ENCODE peak calls at places on chromosomes 5 and 9, in seven cellular contexts. U is A549, V is GM12878, D is HCT116, P is endothelial cell of umbilical vein, X is HepG2, B is K562. Y is an unnamed sample.

GRCh38 chr5:139389701-139390638 is at the start of gene MZB1:
- DNase-seq in D (no peak), V (peak), U (no peak), B (no peak), P (no peak), X (no peak), Y (peak)

GRCh38 chr5:135034186-135034962 is at the start of gene PITX1:
- DNase-seq in P (no peak), X (peak), D (peak), V (no peak), B (peak), U (peak), Y (peak)

GRCh38 chr5:34001231-34001935 is 6.5 kb downstream of the AMACR start:
- DNase-seq in X (peak), B (no peak), U (peak), D (no peak), P (no peak), V (no peak), Y (no peak)

GRCh38 chr9:85258823-85259370 is 482.9 kb downstream of the AGTPBP1 start:
- DNase-seq in D (peak), V (peak), B (peak), U (peak), P (peak), X (peak), Y (peak)

GRCh38 chr9:115945009-115945431 is 208.6 kb upstream of the PAPPA start:
- DNase-seq in P (no peak), X (no peak), B (no peak), V (no peak), U (peak), D (no peak), Y (no peak)

GRCh38 chr5:143527808-143528207 is 124.3 kb upstream of the NR3C1 start:
- DNase-seq in V (no peak), B (no peak), D (no peak), P (no peak), X (peak), U (no peak), Y (no peak)

GRCh38 chr9:133054966-133055365 is 6.8 kb upstream of the CEL start:
- DNase-seq in U (no peak), P (no peak), B (no peak), X (no peak), V (no peak), D (no peak), Y (no peak)

GRCh38 chr5:159605585-159605984 is 275.3 kb upstream of the IL12B start:
- DNase-seq in D (no peak), X (no peak), P (no peak), B (no peak), V (no peak), U (no peak), Y (no peak)

GRCh38 chr5:124274949-124275348 is 471.5 kb downstream of the ZNF608 start:
- DNase-seq in D (no peak), U (peak), X (no peak), B (no peak), P (no peak), V (no peak), Y (no peak)

GRCh38 chr9:89892920-89893319 is 288.1 kb downstream of the GADD45G start:
- DNase-seq in X (no peak), P (no peak), V (no peak), D (no peak), U (no peak), B (no peak), Y (no peak)

GRCh38 chr9:5549671-5550650 is 39.6 kb downstream of the PDCD1LG2 start:
- DNase-seq in V (no peak), P (peak), B (no peak), D (no peak), X (no peak), U (no peak), Y (no peak)

GRCh38 chr9:138082918-138083636 is 205.5 kb downstream of the CACNA1B start:
- DNase-seq in X (no peak), D (no peak), U (no peak), P (no peak), V (no peak), B (no peak), Y (no peak)

GRCh38 chr9:114512337-114512874 is 7.1 kb upstream of the WHRN start:
- DNase-seq in B (no peak), V (no peak), P (no peak), D (no peak), X (no peak), U (no peak), Y (no peak)

GRCh38 chr9:119003218-119003617 is 366.0 kb downstream of the BRINP1 start:
- DNase-seq in B (no peak), U (no peak), D (no peak), P (no peak), X (no peak), V (no peak), Y (no peak)

GRCh38 chr5:64792474-64792873 is 23.7 kb downstream of the CWC27 start:
- DNase-seq in U (no peak), B (no peak), V (no peak), D (no peak), X (peak), P (peak), Y (no peak)

GRCh38 chr5:14776640-14777039 is 94.9 kb downstream of the ANKH start:
- DNase-seq in V (no peak), U (no peak), D (no peak), X (no peak), B (no peak), P (no peak), Y (no peak)

GRCh38 chr9:6024035-6024554 is 8.7 kb upstream of the RANBP6 start:
- DNase-seq in D (peak), X (peak), B (peak), V (no peak), U (peak), P (peak), Y (peak)

GRCh38 chr5:170148430-170149205 is 42.9 kb downstream of the FOXI1 start:
- DNase-seq in B (no peak), X (no peak), P (no peak), U (no peak), D (no peak), V (no peak), Y (no peak)

GRCh38 chr5:64206653-64207052 is 41.0 kb downstream of the RNF180 start:
- DNase-seq in P (no peak), X (no peak), V (no peak), B (no peak), U (no peak), D (no peak), Y (no peak)

GRCh38 chr5:172870261-172870806 is 36.3 kb downstream of the ERGIC1 start:
- DNase-seq in X (no peak), U (peak), V (no peak), D (no peak), P (peak), B (no peak), Y (no peak)

GRCh38 chr5:172007153-172007794 is 836 bp upstream of the FBXW11 start:
- DNase-seq in B (no peak), V (no peak), X (peak), P (no peak), U (no peak), D (no peak), Y (peak)

GRCh38 chr5:115842952-115843351 is 1.2 kb downstream of the AP3S1 start:
- DNase-seq in B (no peak), V (no peak), U (no peak), D (no peak), P (peak), X (no peak), Y (no peak)

GRCh38 chr5:163867324-163867723 is 361.9 kb downstream of the MAT2B start:
- DNase-seq in B (no peak), U (no peak), P (peak), V (no peak), D (no peak), X (no peak), Y (no peak)

GRCh38 chr5:67094476-67095300 is 101.9 kb downstream of the CD180 start:
- DNase-seq in D (no peak), V (no peak), P (peak), U (no peak), B (no peak), X (peak), Y (no peak)

GRCh38 chr5:110757118-110757729 is 18.4 kb downstream of the SLC25A46 start:
- DNase-seq in X (peak), U (peak), D (peak), P (peak), V (no peak), B (peak), Y (peak)

GRCh38 chr5:123601610-123602009 is 89.6 kb downstream of the CSNK1G3 start:
- DNase-seq in V (no peak), D (no peak), X (no peak), B (no peak), P (no peak), U (no peak), Y (no peak)

GRCh38 chr9:37180138-37180537 is 59.8 kb downstream of the ZCCHC7 start:
- DNase-seq in U (no peak), X (no peak), V (no peak), D (no peak), P (no peak), B (no peak), Y (no peak)

GRCh38 chr9:133147412-133148271 is 16.1 kb downstream of the GBGT1 start:
- DNase-seq in B (peak), P (peak), U (peak), V (no peak), X (peak), D (peak), Y (peak)

GRCh38 chr9:33620738-33621439 is 96.8 kb downstream of the ANKRD18B start:
- DNase-seq in V (no peak), B (no peak), P (no peak), X (no peak), D (no peak), U (peak), Y (no peak)

GRCh38 chr9:87699835-87700234 is 26.1 kb upstream of the CTSL start:
- DNase-seq in U (no peak), V (no peak), X (no peak), P (no peak), D (no peak), B (no peak), Y (no peak)

GRCh38 chr5:158313739-158314464 is 455.0 kb upstream of the CLINT1 start:
- DNase-seq in X (no peak), V (no peak), U (no peak), D (no peak), B (no peak), P (no peak), Y (no peak)

GRCh38 chr5:170228756-170229459 is 3.9 kb upstream of the C5orf58 start:
- DNase-seq in P (no peak), X (no peak), U (no peak), D (no peak), B (no peak), V (no peak), Y (no peak)

DNA sequence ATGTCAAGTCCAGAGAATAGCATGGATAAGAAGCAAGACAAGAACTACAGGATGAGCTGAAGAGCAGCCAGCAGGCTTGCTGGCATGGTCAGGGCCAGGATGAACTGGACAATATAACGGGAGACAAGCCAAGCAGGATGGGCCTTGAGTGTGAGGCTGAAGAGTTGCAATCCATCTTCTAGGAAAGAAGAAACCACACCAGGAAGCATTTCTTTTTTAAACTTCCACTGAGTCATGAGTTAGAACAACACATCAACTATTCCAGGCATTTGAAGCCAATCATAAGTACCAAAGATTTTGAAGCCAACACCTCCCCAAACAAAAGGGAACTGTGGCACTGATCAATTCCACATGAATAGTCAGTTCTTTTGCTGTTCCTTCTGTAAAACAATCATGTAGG is 27.3 kb downstream of the SLC31A2 start:
- DNase-seq in D (no peak), X (no peak), U (no peak), B (no peak), V (no peak), P (no peak), Y (no peak)
- TF ChIP-seq MAX in D (no peak), X (no peak), U (no peak), B (no peak), V (no peak), P (no peak), Y (no peak)

GRCh38 chr5:55923177-55923872 is 71.4 kb downstream of the IL6ST start:
- DNase-seq in U (no peak), D (no peak), V (no peak), B (no peak), X (no peak), P (peak), Y (peak)
- H3K4me3 ChIP-seq in U (no peak), D (no peak), V (peak), B (peak), X (no peak), P (peak), Y (peak)

DNA sequence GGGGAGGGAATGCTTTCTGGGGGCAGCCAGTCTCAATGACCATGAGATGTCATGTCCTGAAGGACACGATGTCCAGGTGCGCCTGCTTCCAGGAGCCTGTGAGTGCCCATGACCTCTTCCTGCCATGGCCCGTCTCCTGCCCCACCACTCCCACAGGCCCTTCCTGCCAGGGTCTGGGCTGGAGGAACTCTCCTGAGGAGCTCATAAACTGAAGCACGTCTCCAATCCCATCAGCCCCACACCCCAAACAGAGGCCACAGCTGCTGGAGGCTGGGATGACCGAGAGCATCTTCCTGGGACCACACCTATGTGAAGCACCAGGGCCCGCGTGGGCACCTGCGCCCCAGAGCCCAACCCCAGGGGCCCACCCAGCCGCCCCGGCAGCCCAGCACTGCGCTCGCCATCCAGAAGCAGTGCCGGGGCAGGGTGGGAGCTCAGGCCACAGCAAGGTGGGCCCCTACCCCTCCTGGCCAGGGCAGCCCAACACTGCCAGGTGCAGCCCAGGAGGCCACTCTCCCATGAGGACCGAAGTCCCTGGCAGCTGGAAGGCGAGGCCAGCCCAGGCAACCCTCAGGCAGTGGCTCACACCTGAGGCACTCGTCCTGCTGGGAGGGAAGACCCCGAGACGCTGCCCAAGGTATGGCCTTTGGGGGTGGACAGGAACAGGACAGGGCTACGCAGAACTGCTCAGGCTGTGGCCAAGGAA is 53.9 kb upstream of the UBAC1 start:
- DNase-seq in B (no peak), V (no peak), U (no peak), P (no peak), X (no peak), D (no peak), Y (no peak)
- TF ChIP-seq MAX in B (no peak), V (no peak), U (no peak), P (no peak), X (no peak), D (no peak), Y (no peak)

GRCh38 chr5:68289576-68289975 is 74.0 kb downstream of the PIK3R1 start:
- DNase-seq in B (no peak), D (no peak), U (no peak), V (no peak), P (no peak), X (no peak), Y (no peak)

GRCh38 chr5:68286612-68286912 is 71.0 kb downstream of the PIK3R1 start:
- DNase-seq in B (no peak), U (no peak), D (no peak), X (no peak), V (no peak), P (no peak), Y (no peak)

GRCh38 chr5:68288756-68289134 is 73.2 kb downstream of the PIK3R1 start:
- DNase-seq in X (no peak), U (no peak), P (no peak), B (no peak), D (no peak), V (no peak), Y (no peak)

GRCh38 chr5:68287631-68287975 is 72.0 kb downstream of the PIK3R1 start:
- DNase-seq in U (no peak), P (no peak), D (no peak), X (no peak), V (no peak), B (no peak), Y (no peak)

DNA sequence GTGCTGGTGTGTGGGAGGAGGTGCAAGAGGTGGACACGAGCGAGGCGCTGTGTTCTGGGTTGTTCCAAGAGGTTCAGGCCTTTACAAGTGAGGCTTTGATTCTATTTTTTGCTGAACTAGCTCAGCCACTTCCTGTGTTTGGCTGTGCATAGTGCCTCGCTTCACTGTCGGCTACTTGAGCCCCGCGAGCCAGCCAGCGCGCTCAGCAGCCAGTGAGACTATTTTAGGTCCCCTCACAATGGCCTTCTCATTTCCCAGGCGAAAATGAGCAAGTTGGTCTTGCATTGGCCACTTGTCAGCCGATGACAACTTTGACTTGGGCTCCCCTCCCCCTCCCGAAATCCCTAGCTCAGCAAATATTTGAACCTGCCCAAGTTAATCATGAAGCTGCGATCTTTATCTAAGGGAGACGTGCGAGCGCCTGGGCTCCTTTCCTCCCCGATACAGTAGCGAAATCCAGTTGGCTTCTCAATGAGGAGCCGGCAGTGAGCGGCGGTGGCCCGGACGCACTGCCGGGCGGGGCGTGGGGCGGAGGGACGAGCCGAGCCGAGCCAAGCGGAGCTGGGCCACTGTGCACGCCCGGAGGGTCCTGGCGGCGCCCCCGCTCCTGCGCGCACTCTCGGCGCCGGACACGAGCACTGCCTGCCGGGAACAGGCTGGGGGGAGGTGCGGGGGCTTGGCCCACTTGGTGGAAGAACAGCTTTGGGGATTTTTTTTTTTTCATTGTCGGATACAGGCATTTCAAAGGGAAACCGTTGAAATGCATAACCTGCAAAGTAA is 72.6 kb downstream of the PIK3R1 start:
- DNase-seq in U (peak), D (no peak), B (peak), X (peak), V (peak), P (peak), Y (no peak)
- H3K4me3 ChIP-seq in U (peak), D (no peak), B (peak), X (peak), V (peak), P (peak), Y (no peak)

DNA sequence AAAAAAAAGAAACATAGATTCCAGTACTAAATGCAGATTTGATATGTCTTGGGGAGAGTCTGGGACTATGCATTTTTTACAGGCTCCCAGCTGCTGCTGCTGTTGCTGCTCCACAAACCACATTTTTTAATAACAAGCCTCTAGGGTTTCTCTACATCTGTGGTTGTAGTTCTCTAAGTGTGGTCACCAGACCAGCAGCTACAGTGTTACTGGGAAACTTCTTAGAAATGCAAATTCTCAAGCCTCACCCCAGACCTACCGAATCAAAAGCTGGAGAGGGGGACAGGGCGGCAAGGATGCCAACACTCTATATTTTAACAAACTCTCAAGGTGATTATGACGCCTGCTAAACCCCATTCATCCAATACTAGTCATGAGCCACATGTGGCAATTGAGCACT is 293.4 kb upstream of the PTGER4 start:
- DNase-seq in P (no peak), D (no peak), U (no peak), B (no peak), X (no peak), V (peak), Y (peak)
- TF ChIP-seq MAX in P (no peak), D (no peak), U (no peak), B (no peak), X (no peak), V (no peak), Y (peak)

GRCh38 chr5:59586811-59587340 is 306.6 kb downstream of the PDE4D start:
- DNase-seq in B (no peak), V (no peak), P (no peak), X (no peak), U (no peak), D (no peak), Y (no peak)

GRCh38 chr5:59584858-59585846 is 308.4 kb downstream of the PDE4D start:
- DNase-seq in P (no peak), D (no peak), B (no peak), V (no peak), X (no peak), U (no peak), Y (no peak)

GRCh38 chr5:59591162-59591561 is 302.4 kb downstream of the PDE4D start:
- DNase-seq in D (no peak), B (no peak), U (no peak), X (no peak), P (no peak), V (no peak), Y (no peak)

GRCh38 chr5:59588922-59589321 is 304.6 kb downstream of the PDE4D start:
- DNase-seq in V (no peak), X (no peak), P (peak), D (no peak), U (peak), B (no peak), Y (no peak)

DNA sequence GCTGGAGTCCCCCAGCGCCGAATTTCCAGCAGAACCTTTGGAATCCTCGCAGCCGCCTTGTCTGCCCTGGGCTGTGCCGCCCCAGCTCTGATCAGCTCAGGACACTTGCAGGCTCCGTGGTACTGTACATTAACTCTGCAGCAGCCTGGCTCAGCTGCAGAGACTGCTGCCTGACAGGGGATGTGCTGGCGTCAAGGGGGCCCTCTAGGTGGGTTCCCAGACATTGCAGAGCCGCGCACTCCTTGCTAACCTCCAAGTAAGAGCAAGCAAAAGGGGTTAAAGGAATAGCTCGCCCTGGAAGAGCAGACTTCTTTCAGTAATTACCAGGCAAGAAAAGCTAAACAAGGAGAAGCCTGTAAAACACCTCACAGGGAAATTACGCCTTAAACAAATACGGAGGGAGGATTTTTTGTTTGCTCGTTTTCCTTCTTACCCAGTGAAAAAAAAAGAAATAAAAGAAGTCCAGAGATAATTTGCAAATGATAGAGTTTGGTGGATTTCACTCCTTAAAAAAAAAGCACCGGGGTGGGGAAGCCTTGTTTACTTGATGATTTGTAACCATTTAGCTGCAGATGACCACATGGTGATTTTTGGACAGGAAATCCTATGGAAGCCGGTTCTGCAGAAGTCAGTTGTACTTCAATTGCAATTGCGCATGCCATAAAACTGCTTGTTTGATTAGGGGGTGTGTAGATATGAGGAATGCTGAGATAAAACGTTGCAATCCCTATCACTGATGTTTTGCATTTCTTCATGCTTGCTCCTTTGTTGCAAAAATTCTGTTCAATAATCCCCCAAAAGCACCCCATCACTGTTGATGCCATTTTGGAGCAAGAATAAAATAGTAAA is 305.8 kb downstream of the PDE4D start:
- DNase-seq in X (no peak), B (no peak), D (no peak), V (no peak), U (peak), P (peak), Y (no peak)
- H3K4me3 ChIP-seq in X (no peak), B (no peak), D (no peak), V (no peak), U (peak), P (no peak), Y (no peak)